ENCODE peak calls at places on chromosomes 4 and X, in eight cellular contexts. F is activated naive CD4-positive, alpha-beta T cell treated with anti-CD3 and anti-CD28 coated beads, Interleukin-2, amount 50 U/mL, for 16 hours; Q is GM12878; L is cardiac muscle cell; N is NCI-H1417; J is non-pigmented ciliary epithelial cell; P is mammary epithelial cell; M is occipital lobe. K is an unnamed sample.

GRCh38 chrX:111445485-111445884 is 33.5 kb upstream of the DCX start:
- DNase-seq in F (no peak), Q (no peak), L (peak), N (peak), J (no peak), P (peak), M (no peak), K (no peak)

GRCh38 chr4:24477919-24478318 is 106.4 kb downstream of the DHX15 start:
- DNase-seq in F (no peak), Q (no peak), L (peak), N (no peak), J (no peak), P (no peak), M (no peak), K (no peak)

GRCh38 chrX:118553042-118553714 is 57.6 kb downstream of the DOCK11 start:
- DNase-seq in F (no peak), Q (no peak), L (peak), N (no peak), J (no peak), P (no peak), M (no peak), K (no peak)

GRCh38 chr4:8324640-8325239 is 55.2 kb downstream of the HTRA3 start:
- DNase-seq in F (no peak), Q (no peak), L (no peak), N (no peak), J (no peak), P (peak), M (no peak), K (no peak)

GRCh38 chr4:139403457-139403856 is 50.5 kb upstream of the RAB33B start:
- DNase-seq in F (no peak), Q (no peak), L (peak), N (no peak), J (no peak), P (no peak), M (no peak), K (no peak)

GRCh38 chr4:89056953-89057398 is at the start of gene FAM13A:
- DNase-seq in F (no peak), Q (peak), L (peak), N (peak), J (peak), P (peak), M (peak), K (peak)

GRCh38 chr4:87150498-87151261 is 69.7 kb downstream of the KLHL8 start:
- DNase-seq in F (peak), Q (peak), L (peak), N (peak), J (peak), P (peak), M (peak), K (no peak)

GRCh38 chrX:44223150-44223549 is 120.3 kb downstream of the EFHC2 start:
- DNase-seq in F (no peak), Q (no peak), L (peak), N (no peak), J (peak), P (peak), M (no peak), K (no peak)

GRCh38 chrX:13151806-13152510 is 107.5 kb upstream of the FAM9C start:
- DNase-seq in F (no peak), Q (no peak), L (peak), N (no peak), J (no peak), P (no peak), M (no peak), K (no peak)

GRCh38 chr4:73448448-73449203 is 12.6 kb downstream of the AFP start:
- DNase-seq in F (no peak), Q (no peak), L (no peak), N (no peak), J (no peak), P (no peak), M (no peak), K (no peak)

GRCh38 chr4:42768125-42768748 is 111.3 kb upstream of the ATP8A1 start:
- DNase-seq in F (no peak), Q (no peak), L (no peak), N (peak), J (no peak), P (no peak), M (no peak), K (no peak)

GRCh38 chrX:131778269-131779218 is 234.7 kb downstream of the OR13H1 start:
- DNase-seq in F (no peak), Q (peak), L (no peak), N (peak), J (no peak), P (peak), M (no peak), K (no peak)

GRCh38 chr4:26343041-26343403 is 22.2 kb downstream of the RBPJ start:
- DNase-seq in F (no peak), Q (no peak), L (peak), N (no peak), J (no peak), P (peak), M (no peak), K (no peak)

GRCh38 chrX:117972681-117973080 is 143.9 kb downstream of the KLHL13 start:
- DNase-seq in F (no peak), Q (no peak), L (no peak), N (no peak), J (no peak), P (peak), M (no peak), K (no peak)